ENCODE peak calls at places on chromosomes 16 and 17, in seven cellular contexts. One of them, this sample, is unnamed.

GRCh38 chr17:36072431-36073121 is 8.5 kb downstream of the CCL18 start:
- DNase-seq in astrocyte of the spinal cord: no peak
- DNase-seq in GM06990: peak; percentile 69
- DNase-seq in bronchial epithelial cell: peak; percentile 21
- DNase-seq in fibroblast of mammary gland: peak; percentile 39
- DNase-seq in stomach: peak; percentile 62
- DNase-seq in neural progenitor cell: peak; percentile 86
- DNase-seq in this sample: no peak

GRCh38 chr17:65287040-65287439 is 149.9 kb downstream of the RGS9 start:
- DNase-seq in astrocyte of the spinal cord: peak; percentile 79
- DNase-seq in stomach: no peak
- DNase-seq in bronchial epithelial cell: no peak
- DNase-seq in neural progenitor cell: no peak
- DNase-seq in GM06990: no peak
- DNase-seq in fibroblast of mammary gland: no peak
- DNase-seq in this sample: no peak

GRCh38 chr17:37458805-37459204 is 30.9 kb upstream of the DUSP14 start:
- DNase-seq in astrocyte of the spinal cord: peak; percentile 66
- DNase-seq in fibroblast of mammary gland: peak; percentile 89
- DNase-seq in stomach: no peak
- DNase-seq in GM06990: no peak
- DNase-seq in neural progenitor cell: no peak
- DNase-seq in bronchial epithelial cell: no peak
- DNase-seq in this sample: no peak

GRCh38 chr17:72192409-72193192 is 71.8 kb downstream of the SOX9 start:
- DNase-seq in stomach: no peak
- DNase-seq in GM06990: no peak
- DNase-seq in astrocyte of the spinal cord: peak; percentile 52
- DNase-seq in bronchial epithelial cell: peak; percentile 83
- DNase-seq in fibroblast of mammary gland: peak; percentile 87
- DNase-seq in neural progenitor cell: no peak
- DNase-seq in this sample: no peak

GRCh38 chr17:74296548-74296936 is 22.5 kb downstream of the DNAI2 start:
- DNase-seq in stomach: peak; percentile 52
- DNase-seq in GM06990: no peak
- DNase-seq in fibroblast of mammary gland: peak; percentile 53
- DNase-seq in neural progenitor cell: peak; percentile 82
- DNase-seq in astrocyte of the spinal cord: peak; percentile 22
- DNase-seq in bronchial epithelial cell: peak; percentile 54
- DNase-seq in this sample: no peak

GRCh38 chr17:49557204-49558024 is 18.3 kb upstream of the NXPH3 start:
- DNase-seq in GM06990: no peak
- DNase-seq in fibroblast of mammary gland: peak; percentile 57
- DNase-seq in bronchial epithelial cell: peak; percentile 51
- DNase-seq in stomach: peak; percentile 51
- DNase-seq in neural progenitor cell: peak; percentile 89
- DNase-seq in astrocyte of the spinal cord: peak; percentile 40
- DNase-seq in this sample: no peak

GRCh38 chr17:63095459-63095858 is 129.4 kb downstream of the TANC2 start:
- DNase-seq in bronchial epithelial cell: peak; percentile 86
- DNase-seq in stomach: no peak
- DNase-seq in GM06990: no peak
- DNase-seq in astrocyte of the spinal cord: no peak
- DNase-seq in neural progenitor cell: no peak
- DNase-seq in fibroblast of mammary gland: no peak
- DNase-seq in this sample: no peak

GRCh38 chr16:86604436-86605220 is 26.3 kb downstream of the FOXL1 start:
- DNase-seq in stomach: no peak
- DNase-seq in fibroblast of mammary gland: no peak
- DNase-seq in neural progenitor cell: no peak
- DNase-seq in GM06990: no peak
- DNase-seq in bronchial epithelial cell: no peak
- DNase-seq in astrocyte of the spinal cord: no peak
- DNase-seq in this sample: peak; percentile 44

GRCh38 chr16:69833791-69834282 is 71.7 kb downstream of the WWP2 start:
- DNase-seq in fibroblast of mammary gland: no peak
- DNase-seq in stomach: peak; percentile 66
- DNase-seq in neural progenitor cell: peak; percentile 15
- DNase-seq in GM06990: no peak
- DNase-seq in bronchial epithelial cell: no peak
- DNase-seq in astrocyte of the spinal cord: no peak
- DNase-seq in this sample: no peak

GRCh38 chr17:49914096-49914490 is 54.9 kb upstream of the DLX4 start:
- DNase-seq in bronchial epithelial cell: no peak
- DNase-seq in stomach: no peak
- DNase-seq in GM06990: no peak
- DNase-seq in neural progenitor cell: peak; percentile 60
- DNase-seq in astrocyte of the spinal cord: no peak
- DNase-seq in fibroblast of mammary gland: no peak
- DNase-seq in this sample: no peak

GRCh38 chr17:80984749-80985148 is 6.9 kb upstream of the CHMP6 start:
- DNase-seq in stomach: no peak
- DNase-seq in astrocyte of the spinal cord: peak; percentile 88
- DNase-seq in neural progenitor cell: peak; percentile 74
- DNase-seq in bronchial epithelial cell: peak; percentile 53
- DNase-seq in fibroblast of mammary gland: peak; percentile 83
- DNase-seq in GM06990: no peak
- DNase-seq in this sample: no peak

GRCh38 chr17:30212750-30213149 is 22.7 kb downstream of the SLC6A4 start:
- DNase-seq in fibroblast of mammary gland: no peak
- DNase-seq in GM06990: peak; percentile 80
- DNase-seq in stomach: no peak
- DNase-seq in bronchial epithelial cell: no peak
- DNase-seq in astrocyte of the spinal cord: no peak
- DNase-seq in neural progenitor cell: no peak
- DNase-seq in this sample: no peak
- TF ChIP-seq CTCF in fibroblast of mammary gland: no peak
- TF ChIP-seq CTCF in GM06990: peak; percentile 27
- TF ChIP-seq CTCF in stomach: no peak
- TF ChIP-seq CTCF in bronchial epithelial cell: no peak
- TF ChIP-seq CTCF in astrocyte of the spinal cord: no peak
- TF ChIP-seq CTCF in neural progenitor cell: no peak
- TF ChIP-seq CTCF in this sample: no peak

DNA sequence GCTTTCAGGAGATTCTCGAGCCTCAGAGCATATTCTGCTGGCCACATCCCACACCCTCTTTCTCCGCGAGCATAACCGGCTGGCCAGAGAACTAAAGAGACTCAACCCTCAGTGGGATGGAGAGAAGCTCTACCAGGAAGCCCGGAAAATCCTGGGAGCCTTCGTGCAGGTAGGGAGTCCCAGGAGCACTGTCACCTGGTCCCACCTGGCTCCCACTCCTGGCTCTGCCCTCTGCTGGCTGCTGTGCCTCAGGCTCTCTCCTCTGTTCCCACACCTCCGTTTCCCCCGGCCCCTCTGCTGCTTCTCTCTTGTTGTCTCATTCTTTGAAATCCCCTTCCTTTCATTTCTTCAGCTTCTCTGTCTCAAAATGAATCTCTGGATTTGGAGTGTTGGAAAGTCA is 16.4 kb downstream of the LPO start:
- DNase-seq in stomach: no peak
- DNase-seq in fibroblast of mammary gland: no peak
- DNase-seq in bronchial epithelial cell: no peak
- DNase-seq in astrocyte of the spinal cord: no peak
- DNase-seq in neural progenitor cell: no peak
- DNase-seq in GM06990: no peak
- DNase-seq in this sample: no peak
- TF ChIP-seq CTCF in stomach: no peak
- TF ChIP-seq CTCF in fibroblast of mammary gland: no peak
- TF ChIP-seq CTCF in bronchial epithelial cell: peak; percentile 46
- TF ChIP-seq CTCF in astrocyte of the spinal cord: no peak
- TF ChIP-seq CTCF in neural progenitor cell: peak; percentile 37
- TF ChIP-seq CTCF in GM06990: peak; percentile 34
- TF ChIP-seq CTCF in this sample: no peak

DNA sequence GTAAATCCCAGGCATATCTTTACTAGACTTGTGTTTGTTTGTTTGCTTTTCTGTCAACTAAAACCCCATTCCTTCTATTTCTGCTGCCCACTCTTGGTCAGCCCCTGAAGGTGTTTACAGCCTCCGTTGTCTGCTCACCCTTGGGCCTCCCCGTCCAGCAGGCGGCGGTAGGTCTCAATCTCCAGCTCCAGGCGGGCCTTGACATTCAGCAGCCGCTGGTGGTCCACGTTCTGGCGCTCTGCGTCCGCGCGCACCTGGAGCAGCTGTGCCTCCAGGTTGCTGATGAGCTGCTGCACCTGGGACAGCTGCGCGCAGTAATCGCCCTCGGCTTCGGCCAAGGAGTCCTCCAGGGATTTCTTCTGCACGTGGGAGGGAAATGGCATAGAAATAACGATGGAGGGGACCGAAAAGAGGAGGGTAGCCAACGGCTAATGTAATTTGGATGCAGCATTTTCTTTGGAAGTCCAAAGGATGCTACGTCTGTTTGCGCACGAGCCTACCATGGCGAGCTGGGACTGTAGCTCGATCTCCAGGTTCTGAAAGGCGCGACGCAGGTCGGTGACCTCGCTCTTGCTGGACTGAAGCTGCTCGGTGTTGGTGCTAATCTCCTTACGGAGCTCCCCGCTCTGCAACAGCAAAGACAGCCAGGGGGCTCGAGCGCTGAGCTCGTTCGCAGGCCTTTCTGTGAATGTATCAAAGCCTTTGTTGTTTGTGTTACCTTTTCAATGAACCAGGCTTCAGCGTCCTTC is 3.9 kb downstream of the KRT12 start:
- DNase-seq in neural progenitor cell: peak; percentile 65
- DNase-seq in fibroblast of mammary gland: no peak
- DNase-seq in bronchial epithelial cell: no peak
- DNase-seq in astrocyte of the spinal cord: no peak
- DNase-seq in GM06990: peak; percentile 6
- DNase-seq in stomach: no peak
- DNase-seq in this sample: no peak
- TF ChIP-seq CTCF in neural progenitor cell: peak; percentile 56
- TF ChIP-seq CTCF in fibroblast of mammary gland: peak; percentile 4
- TF ChIP-seq CTCF in bronchial epithelial cell: peak; percentile 46
- TF ChIP-seq CTCF in astrocyte of the spinal cord: peak; percentile 59
- TF ChIP-seq CTCF in GM06990: peak; percentile 47
- TF ChIP-seq CTCF in stomach: no peak
- TF ChIP-seq CTCF in this sample: no peak

GRCh38 chr16:30956601-30957455 is 726 bp upstream of the SETD1A start:
- DNase-seq in GM06990: peak; percentile 86
- DNase-seq in bronchial epithelial cell: peak; percentile 84
- DNase-seq in neural progenitor cell: peak; percentile 89
- DNase-seq in fibroblast of mammary gland: peak; percentile 83
- DNase-seq in stomach: peak; percentile 81
- DNase-seq in astrocyte of the spinal cord: peak; percentile 86
- DNase-seq in this sample: peak; percentile 77
- TF ChIP-seq CTCF in GM06990: peak; percentile 56
- TF ChIP-seq CTCF in bronchial epithelial cell: peak; percentile 39
- TF ChIP-seq CTCF in neural progenitor cell: peak; percentile 44
- TF ChIP-seq CTCF in fibroblast of mammary gland: no peak
- TF ChIP-seq CTCF in stomach: no peak
- TF ChIP-seq CTCF in astrocyte of the spinal cord: peak; percentile 44
- TF ChIP-seq CTCF in this sample: no peak

DNA sequence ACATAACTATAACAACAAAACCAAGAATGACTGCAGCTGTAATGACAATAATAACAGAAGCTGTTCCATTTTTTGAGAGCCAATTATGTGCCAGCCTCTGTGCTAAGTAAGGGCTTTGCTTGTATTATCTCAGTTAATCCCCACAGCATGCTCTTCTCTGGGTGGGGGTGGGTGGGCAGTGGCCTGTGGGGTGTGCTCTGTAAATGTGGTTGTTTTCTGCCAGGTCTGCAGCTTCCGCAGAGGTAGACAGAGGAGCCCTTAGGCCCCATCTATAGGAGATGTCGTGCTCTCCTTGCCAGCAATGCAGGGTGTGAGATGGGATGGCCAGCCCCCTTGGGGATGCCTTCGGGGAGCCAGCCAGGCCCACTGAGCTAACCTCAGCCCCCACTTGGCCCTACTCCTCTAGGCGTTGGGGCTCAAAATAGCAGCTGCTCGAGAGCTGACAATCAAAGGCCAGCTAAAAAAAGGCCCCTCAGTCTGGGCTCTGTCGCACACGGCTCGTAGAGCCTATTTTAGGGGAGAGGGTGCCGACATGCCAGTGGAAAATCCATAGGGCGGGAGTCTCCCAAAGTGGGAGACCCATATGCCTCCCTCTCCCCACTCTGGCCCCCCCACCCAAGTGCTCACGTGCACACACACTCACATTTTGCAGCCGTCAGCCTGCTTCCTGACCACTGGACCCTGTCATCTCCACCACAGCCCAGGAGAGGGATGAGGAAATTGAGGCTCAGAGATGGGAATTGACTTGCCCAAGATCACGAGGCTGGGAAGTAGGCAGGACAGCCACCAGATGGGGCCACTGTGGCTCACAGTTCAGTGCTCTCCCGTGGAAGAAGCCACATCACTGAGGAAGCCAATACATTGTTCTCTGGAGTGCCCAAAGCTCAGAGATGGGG is 15.8 kb downstream of the CDH16 start:
- DNase-seq in bronchial epithelial cell: no peak
- DNase-seq in neural progenitor cell: no peak
- DNase-seq in fibroblast of mammary gland: no peak
- DNase-seq in stomach: no peak
- DNase-seq in GM06990: no peak
- DNase-seq in astrocyte of the spinal cord: no peak
- DNase-seq in this sample: no peak
- TF ChIP-seq CTCF in bronchial epithelial cell: peak; percentile 10
- TF ChIP-seq CTCF in neural progenitor cell: no peak
- TF ChIP-seq CTCF in fibroblast of mammary gland: no peak
- TF ChIP-seq CTCF in stomach: no peak
- TF ChIP-seq CTCF in GM06990: no peak
- TF ChIP-seq CTCF in astrocyte of the spinal cord: no peak
- TF ChIP-seq CTCF in this sample: no peak

GRCh38 chr17:31283841-31284240 is 13.2 kb downstream of the OMG start:
- DNase-seq in fibroblast of mammary gland: no peak
- DNase-seq in stomach: no peak
- DNase-seq in GM06990: no peak
- DNase-seq in bronchial epithelial cell: no peak
- DNase-seq in neural progenitor cell: no peak
- DNase-seq in astrocyte of the spinal cord: no peak
- DNase-seq in this sample: no peak

GRCh38 chr17:31281061-31281460 is 16.0 kb downstream of the OMG start:
- DNase-seq in stomach: no peak
- DNase-seq in bronchial epithelial cell: no peak
- DNase-seq in neural progenitor cell: no peak
- DNase-seq in astrocyte of the spinal cord: no peak
- DNase-seq in fibroblast of mammary gland: peak; percentile 58
- DNase-seq in GM06990: no peak
- DNase-seq in this sample: no peak

GRCh38 chr17:31291820-31292219 is 5.2 kb downstream of the OMG start:
- DNase-seq in GM06990: no peak
- DNase-seq in neural progenitor cell: no peak
- DNase-seq in stomach: no peak
- DNase-seq in bronchial epithelial cell: no peak
- DNase-seq in astrocyte of the spinal cord: no peak
- DNase-seq in fibroblast of mammary gland: no peak
- DNase-seq in this sample: no peak

GRCh38 chr17:31289790-31290189 is 7.2 kb downstream of the OMG start:
- DNase-seq in bronchial epithelial cell: no peak
- DNase-seq in fibroblast of mammary gland: peak; percentile 37
- DNase-seq in stomach: no peak
- DNase-seq in GM06990: no peak
- DNase-seq in astrocyte of the spinal cord: no peak
- DNase-seq in neural progenitor cell: no peak
- DNase-seq in this sample: no peak

DNA sequence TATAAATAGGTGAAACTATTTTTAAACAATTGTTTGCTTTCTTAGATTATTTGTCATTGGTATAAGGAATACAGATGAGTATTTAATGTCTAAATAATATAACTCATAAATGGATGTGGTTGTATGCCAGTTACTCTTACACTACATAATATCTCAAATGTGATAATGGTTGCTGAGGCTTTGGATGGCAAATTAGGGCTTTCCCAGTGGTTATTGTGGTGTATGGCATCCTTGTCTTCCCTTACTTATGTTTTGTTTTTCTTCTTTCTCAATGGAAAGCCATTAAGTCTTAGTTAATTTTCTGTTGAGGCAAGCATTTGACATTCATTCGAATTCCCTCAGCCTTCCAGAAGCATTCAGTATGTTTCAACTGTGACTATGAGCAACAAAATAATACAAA is 10.5 kb downstream of the OMG start:
- DNase-seq in bronchial epithelial cell: no peak
- DNase-seq in fibroblast of mammary gland: no peak
- DNase-seq in GM06990: no peak
- DNase-seq in astrocyte of the spinal cord: no peak
- DNase-seq in stomach: no peak
- DNase-seq in neural progenitor cell: no peak
- DNase-seq in this sample: no peak
- TF ChIP-seq CTCF in bronchial epithelial cell: no peak
- TF ChIP-seq CTCF in fibroblast of mammary gland: no peak
- TF ChIP-seq CTCF in GM06990: no peak
- TF ChIP-seq CTCF in astrocyte of the spinal cord: no peak
- TF ChIP-seq CTCF in stomach: no peak
- TF ChIP-seq CTCF in neural progenitor cell: no peak
- TF ChIP-seq CTCF in this sample: no peak

This sample was measured in activated B cell treated with CpG ODN at 0.5 μM for 24 hours.